ENCODE peak calls at places on chromosomes 12 and 14, in five cellular contexts. H is left cardiac atrium; V is esophagus muscularis mucosa; O is hepatic stellate cell; S is activated naive CD4-positive, alpha-beta T cell treated with anti-CD3 and anti-CD28 coated beads for 36 hours. Z is an unnamed sample.

GRCh38 chr12:25254271-25254880 is 3.6 kb upstream of the KRAS start:
- DNase-seq in H (no peak), V (no peak), O (peak), S (no peak), Z (no peak)

GRCh38 chr14:69355955-69356321 is 42.2 kb downstream of the ERH start:
- DNase-seq in H (peak), V (no peak), O (peak), S (no peak), Z (no peak)

GRCh38 chr12:8493084-8493483 is 20.2 kb upstream of the CLEC4D start:
- DNase-seq in H (no peak), V (no peak), O (no peak), S (peak), Z (no peak)

GRCh38 chr12:52358575-52359350 is 8.5 kb downstream of the KRT85 start:
- DNase-seq in H (no peak), V (no peak), O (no peak), S (peak), Z (no peak)

GRCh38 chr14:49634547-49635334 is at the start of gene DNAAF2:
- DNase-seq in H (peak), V (no peak), O (peak), S (peak), Z (peak)

GRCh38 chr12:20050166-20050565 is 318.2 kb upstream of the PDE3A start:
- DNase-seq in H (no peak), V (no peak), O (no peak), S (no peak), Z (no peak)

GRCh38 chr12:112305951-112306350 is 76.3 kb downstream of the HECTD4 start:
- DNase-seq in H (no peak), V (no peak), O (no peak), S (no peak), Z (no peak)

GRCh38 chr12:70920251-70920851 is at the start of gene PTPRR:
- DNase-seq in H (no peak), V (no peak), O (no peak), S (peak), Z (no peak)

GRCh38 chr12:91567100-91567485 is 384.5 kb upstream of the DCN start:
- DNase-seq in H (no peak), V (no peak), O (no peak), S (no peak), Z (no peak)

GRCh38 chr12:15698377-15698867 is 90.8 kb downstream of the EPS8 start:
- DNase-seq in H (no peak), V (no peak), O (no peak), S (no peak), Z (no peak)

GRCh38 chr12:90741611-90742010 is 213.4 kb downstream of the CCER1 start:
- DNase-seq in H (no peak), V (no peak), O (no peak), S (no peak), Z (no peak)

GRCh38 chr14:55332654-55333570 is 61.7 kb downstream of the FBXO34 start:
- DNase-seq in H (no peak), V (no peak), O (no peak), S (peak), Z (no peak)

GRCh38 chr12:46260153-46260912 is 8.5 kb downstream of the SLC38A1 start:
- DNase-seq in H (no peak), V (no peak), O (no peak), S (no peak), Z (no peak)

GRCh38 chr14:70514168-70515069 is 20.4 kb downstream of the ADAM20 start:
- DNase-seq in H (no peak), V (no peak), O (no peak), S (no peak), Z (no peak)

GRCh38 chr12:90940872-90941499 is 14.0 kb downstream of the CCER1 start:
- DNase-seq in H (no peak), V (no peak), O (peak), S (no peak), Z (peak)

Z was measured in pulmonary artery endothelial cell.